ENCODE peak calls at places on chromosome 4, in six cellular contexts. J is amniotic stem cell; D is AG08396; L is substantia nigra; N is stimulated activated CD8-positive, alpha-beta memory T cell treated with anti-CD3 and anti-CD28 coated beads, Interleukin-7, amount 100 ng/mL, for 24 hours; U is GM06990. X is an unnamed sample.

GRCh38 chr4:52103314-52103713 is 52.2 kb downstream of the SPATA18 start:
- DNase-seq in U (no peak), L (no peak), N (no peak), D (no peak), J (no peak), X (no peak)

GRCh38 chr4:53541577-53542206 is 49.6 kb downstream of the LNX1 start:
- DNase-seq in J (peak; percentile 77), U (no peak), N (no peak), L (no peak), D (peak; percentile 37), X (peak; percentile 96)

GRCh38 chr4:12439633-12440305 is 1011.1 kb upstream of the HS3ST1 start:
- DNase-seq in D (no peak), L (no peak), N (no peak), J (no peak), U (no peak), X (no peak)

GRCh38 chr4:42519803-42520417 is 122.6 kb downstream of the SHISA3 start:
- DNase-seq in U (no peak), N (peak; percentile 21), L (no peak), J (peak; percentile 14), D (peak; percentile 17), X (peak; percentile 16)

GRCh38 chr4:41525129-41525528 is 12.8 kb upstream of the LIMCH1 start:
- DNase-seq in U (no peak), J (peak; percentile 22), L (no peak), N (no peak), D (no peak), X (peak; percentile 21)

GRCh38 chr4:11628093-11628725 is 199.5 kb upstream of the HS3ST1 start:
- DNase-seq in N (no peak), U (no peak), D (no peak), L (no peak), J (no peak), X (no peak)

GRCh38 chr4:154559141-154559841 is 3.5 kb upstream of the FGB start:
- DNase-seq in L (no peak), D (peak; percentile 24), N (no peak), J (peak; percentile 8), U (peak; percentile 18), X (peak; percentile 35)

GRCh38 chr4:92106816-92107215 is 196.9 kb upstream of the GRID2 start:
- DNase-seq in U (no peak), D (no peak), J (no peak), L (no peak), N (no peak), X (no peak)

GRCh38 chr4:86334020-86334750 is 25.7 kb downstream of the MAPK10 start:
- DNase-seq in U (no peak), J (no peak), D (no peak), L (no peak), N (no peak), X (no peak)

GRCh38 chr4:96102541-96103018 is 262.7 kb downstream of the PDHA2 start:
- DNase-seq in N (no peak), L (no peak), U (no peak), J (no peak), D (no peak), X (no peak)

GRCh38 chr4:76738081-76738931 is 159.6 kb downstream of the SOWAHB start:
- DNase-seq in U (no peak), D (peak; percentile 89), J (peak; percentile 38), L (no peak), N (no peak), X (no peak)

GRCh38 chr4:10123227-10124101 is 6.9 kb upstream of the WDR1 start:
- DNase-seq in U (no peak), D (peak; percentile 36), L (no peak), N (no peak), J (no peak), X (no peak)

GRCh38 chr4:64068096-64068495 is 341.2 kb downstream of the TECRL start:
- DNase-seq in D (no peak), N (no peak), J (no peak), U (no peak), L (no peak), X (no peak)

GRCh38 chr4:71368906-71369305 is 30.1 kb downstream of the SLC4A4 start:
- DNase-seq in N (no peak), D (no peak), J (no peak), U (no peak), L (no peak), X (no peak)